ENCODE peak calls at places on chromosome 11, in six cellular contexts. U is neuronal stem cell, C is SHP77, P is NCI-H1417, I is lung microvascular endothelial cell, Q is retina. F is an unnamed sample.

GRCh38 chr11:11155962-11156815 is 196.9 kb downstream of the CSNK2A3 start:
- DNase-seq in I (no peak), Q (peak; percentile 27), U (peak; percentile 23), C (no peak), P (no peak), F (peak; percentile 45)

GRCh38 chr11:43556892-43557291 is 123.6 kb upstream of the HSD17B12 start:
- DNase-seq in Q (peak; percentile 40), P (no peak), C (no peak), I (no peak), U (no peak), F (no peak)

GRCh38 chr11:130211144-130211543 is 51.6 kb downstream of the ST14 start:
- DNase-seq in Q (no peak), C (no peak), I (no peak), P (no peak), U (no peak), F (no peak)

GRCh38 chr11:68430384-68430783 is 30.2 kb upstream of the PPP6R3 start:
- DNase-seq in U (no peak), C (no peak), Q (no peak), I (no peak), P (no peak), F (no peak)

GRCh38 chr11:80109031-80109430 is 668.2 kb upstream of the TENM4 start:
- DNase-seq in C (no peak), P (no peak), U (no peak), I (no peak), Q (no peak), F (no peak)

GRCh38 chr11:44016129-44016528 is 31.7 kb upstream of the ACCSL start:
- DNase-seq in Q (no peak), P (no peak), I (no peak), U (no peak), C (no peak), F (peak; percentile 67)

GRCh38 chr11:116890193-116890592 is 52.8 kb upstream of the APOA1 start:
- DNase-seq in P (no peak), I (peak; percentile 82), Q (no peak), C (no peak), U (no peak), F (no peak)

GRCh38 chr11:114158886-114159285 is 99.4 kb downstream of the ZBTB16 start:
- DNase-seq in Q (no peak), P (no peak), I (no peak), U (no peak), C (no peak), F (no peak)

GRCh38 chr11:24848857-24849256 is 352.0 kb downstream of the LUZP2 start:
- DNase-seq in I (no peak), P (no peak), C (no peak), Q (no peak), U (no peak), F (no peak)

GRCh38 chr11:79482800-79483199 is 42.0 kb upstream of the TENM4 start:
- DNase-seq in P (no peak), I (no peak), Q (no peak), U (no peak), C (no peak), F (no peak)

GRCh38 chr11:45803981-45804805 is 756 bp upstream of the SLC35C1 start:
- DNase-seq in P (peak; percentile 53), U (peak; percentile 54), I (peak; percentile 44), Q (peak; percentile 80), C (peak; percentile 83), F (peak; percentile 63)

GRCh38 chr11:9137293-9138132 is 46.1 kb upstream of the SCUBE2 start:
- DNase-seq in U (peak; percentile 67), Q (peak; percentile 90), C (peak; percentile 54), I (peak; percentile 78), P (peak; percentile 96), F (peak; percentile 90)

GRCh38 chr11:45859661-45860140 is 12.4 kb downstream of the CRY2 start:
- DNase-seq in I (peak; percentile 91), Q (peak; percentile 82), U (no peak), C (peak; percentile 36), P (no peak), F (no peak)

GRCh38 chr11:95222817-95223216 is 8.2 kb downstream of the SESN3 start:
- DNase-seq in P (no peak), U (no peak), Q (no peak), C (no peak), I (no peak), F (no peak)

GRCh38 chr11:4607111-4607510 is 920 bp downstream of the TRIM68 start:
- DNase-seq in Q (no peak), C (peak; percentile 11), I (peak; percentile 46), P (peak; percentile 22), U (no peak), F (no peak)

F was measured in glutamatergic neuron.